ENCODE peak calls at places on chromosomes 4 and X, in nine cellular contexts. Q is Karpas-422, T is adipocyte, R is body of pancreas, L is AG04450, I is iPS DF 6.9, N is cardiac muscle cell, P is IMR-90, W is pancreas. E is an unnamed sample.
A peak's percentile ranks its signal among the peaks of the same experiment; 100 is the strongest.

GRCh38 chr4:15702941-15703403 is at the start of gene BST1:
- DNase-seq in P (peak; percentile 50), N (no peak), W (peak; percentile 62), Q (no peak), L (no peak), R (peak; percentile 38), T (peak; percentile 43), I (no peak), E (peak; percentile 75)

GRCh38 chrX:38438321-38438720 is 85.9 kb downstream of the OTC start:
- DNase-seq in P (no peak), R (no peak), W (no peak), Q (no peak), N (no peak), I (peak; percentile 2), T (no peak), L (no peak), E (no peak)

GRCh38 chr4:142098900-142099299 is 462.5 kb downstream of the IL15 start:
- DNase-seq in P (no peak), L (no peak), W (no peak), I (no peak), T (peak; percentile 15), Q (no peak), R (no peak), N (no peak), E (no peak)

GRCh38 chr4:100288167-100288566 is 97.9 kb upstream of the DDIT4L start:
- DNase-seq in W (no peak), I (no peak), N (no peak), L (no peak), Q (no peak), R (no peak), P (peak; percentile 47), T (no peak), E (no peak)

GRCh38 chr4:19944806-19945205 is 306.9 kb upstream of the SLIT2 start:
- DNase-seq in P (no peak), Q (no peak), T (no peak), I (no peak), L (no peak), R (no peak), N (no peak), W (no peak), E (no peak)

GRCh38 chrX:1165535-1166196 is 46.8 kb downstream of the CRLF2 start:
- DNase-seq in Q (no peak), I (no peak), N (peak; percentile 38), L (no peak), R (no peak), P (no peak), T (peak; percentile 24), W (no peak), E (no peak)

GRCh38 chr4:15920723-15921591 is 17.6 kb downstream of the FGFBP1 start:
- DNase-seq in R (peak; percentile 41), W (peak; percentile 17), I (no peak), P (peak; percentile 99), L (peak; percentile 95), T (peak; percentile 92), Q (no peak), N (peak; percentile 22), E (no peak)

GRCh38 chr4:16157609-16158503 is 68.4 kb downstream of the TAPT1 start:
- DNase-seq in I (no peak), R (no peak), L (no peak), N (peak; percentile 57), Q (no peak), T (peak; percentile 38), W (no peak), P (no peak), E (no peak)

GRCh38 chrX:150429577-150429976 is 66.5 kb downstream of the MAMLD1 start:
- DNase-seq in Q (no peak), L (peak; percentile 39), I (no peak), R (no peak), N (no peak), T (peak; percentile 69), P (peak; percentile 86), W (no peak), E (no peak)

GRCh38 chr4:80610845-80611244 is 275.3 kb downstream of the CFAP299 start:
- DNase-seq in P (peak; percentile 67), I (no peak), W (no peak), T (no peak), Q (peak; percentile 81), L (peak; percentile 7), R (no peak), N (no peak), E (no peak)

GRCh38 chrX:1657367-1658082 is 42.7 kb downstream of the ASMT start:
- DNase-seq in N (peak; percentile 2), T (peak; percentile 29), P (no peak), W (no peak), Q (peak; percentile 72), I (no peak), L (no peak), R (no peak), E (no peak)

GRCh38 chr4:26719954-26720552 is 136.2 kb downstream of the TBC1D19 start:
- DNase-seq in P (peak; percentile 63), R (no peak), L (no peak), I (no peak), W (no peak), Q (peak; percentile 57), T (peak; percentile 74), N (peak; percentile 13), E (no peak)

GRCh38 chr4:125387770-125388169 is 73.0 kb downstream of the FAT4 start:
- DNase-seq in Q (no peak), L (no peak), T (peak; percentile 10), P (no peak), R (no peak), N (no peak), W (no peak), I (no peak), E (no peak)

GRCh38 chr4:1403177-1403583 is 3.1 kb downstream of the NKX1-1 start:
- DNase-seq in P (no peak), W (peak; percentile 10), N (no peak), I (no peak), T (no peak), L (no peak), Q (no peak), R (no peak), E (no peak)

GRCh38 chrX:136219893-136220292 is 31.3 kb downstream of the MAP7D3 start:
- DNase-seq in Q (no peak), I (no peak), P (no peak), W (no peak), N (no peak), T (no peak), R (no peak), L (no peak), E (no peak)

GRCh38 chr4:174600391-174600790 is 78.1 kb upstream of the HPGD start:
- DNase-seq in T (no peak), L (no peak), I (no peak), P (no peak), Q (no peak), R (no peak), N (no peak), W (no peak), E (no peak)

GRCh38 chr4:168434993-168435392 is 45.3 kb downstream of the DDX60L start:
- DNase-seq in L (no peak), N (no peak), T (no peak), R (no peak), I (no peak), W (no peak), Q (no peak), P (no peak), E (no peak)

GRCh38 chr4:77745792-77746191 is 73.4 kb downstream of the CNOT6L start:
- DNase-seq in Q (no peak), R (no peak), P (no peak), N (no peak), I (no peak), L (no peak), T (no peak), W (no peak), E (no peak)

GRCh38 chr4:3291969-3292570 is 751 bp upstream of the RGS12 start:
- DNase-seq in Q (peak; percentile 48), W (peak; percentile 75), R (peak; percentile 77), N (peak; percentile 65), P (no peak), I (no peak), L (no peak), T (peak; percentile 81), E (peak; percentile 68)
- H3K4me3 ChIP-seq in Q (peak overlapping the region; percentile 88), W (peak overlapping the region; percentile 84), R (peak overlapping the region; percentile 79), N (peak overlapping the region; percentile 52), P (peak overlapping the region; percentile 95), I (peak overlapping the region; percentile 72), L (peak overlapping the region; percentile 83), T (peak overlapping the region; percentile 89), E (peak overlapping the region; percentile 98)

DNA sequence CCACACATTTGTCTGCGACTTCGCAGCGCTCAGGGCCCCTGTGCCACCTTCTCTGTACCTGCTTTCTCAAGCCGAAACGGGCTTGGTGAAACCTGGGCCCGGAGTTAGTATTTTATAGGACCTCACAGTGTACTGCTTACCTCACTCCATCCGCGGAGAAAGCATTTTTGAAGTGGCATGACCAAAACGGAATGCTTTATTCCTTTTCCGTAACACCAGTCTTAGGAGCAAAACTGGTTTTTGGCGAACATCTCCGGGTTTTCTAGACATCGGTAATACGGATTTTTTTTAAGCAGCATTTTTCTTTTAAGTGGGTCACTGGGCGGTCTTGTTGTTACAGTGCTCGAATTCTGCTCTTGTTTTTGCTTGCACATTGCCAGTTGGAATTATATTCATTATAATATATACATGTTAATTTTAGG is 3.6 kb downstream of the ZIC3 start:
- DNase-seq in I (no peak), R (no peak), Q (no peak), P (no peak), L (no peak), T (no peak), N (no peak), W (no peak), E (no peak)
- H3K27me3 ChIP-seq in I (no peaks in the 10 kb centered on the region), R (peaks cover 14% of the 10 kb centered on the region), Q (no peaks in the 10 kb centered on the region), P (peaks cover 22% of the 10 kb centered on the region), L (peaks cover 27% of the 10 kb centered on the region), T (peaks cover 60% of the 10 kb centered on the region), N (peaks cover 76% of the 10 kb centered on the region), W (peaks cover 22% of the 10 kb centered on the region), E (peaks cover 100% of the 10 kb centered on the region)

GRCh38 chr4:158770671-158771070 is 1.8 kb downstream of the FNIP2 start:
- DNase-seq in Q (no peak), N (no peak), T (no peak), W (no peak), L (no peak), I (no peak), R (no peak), P (no peak), E (no peak)
- H3K4me3 ChIP-seq in Q (no peak overlapping the region), N (peak overlapping the region; percentile 99), T (peak overlapping the region; percentile 98), W (peak overlapping the region; percentile 81), L (no peak overlapping the region), I (no peak overlapping the region), R (no peak overlapping the region), P (no peak overlapping the region), E (peak overlapping the region; percentile 95)

DNA sequence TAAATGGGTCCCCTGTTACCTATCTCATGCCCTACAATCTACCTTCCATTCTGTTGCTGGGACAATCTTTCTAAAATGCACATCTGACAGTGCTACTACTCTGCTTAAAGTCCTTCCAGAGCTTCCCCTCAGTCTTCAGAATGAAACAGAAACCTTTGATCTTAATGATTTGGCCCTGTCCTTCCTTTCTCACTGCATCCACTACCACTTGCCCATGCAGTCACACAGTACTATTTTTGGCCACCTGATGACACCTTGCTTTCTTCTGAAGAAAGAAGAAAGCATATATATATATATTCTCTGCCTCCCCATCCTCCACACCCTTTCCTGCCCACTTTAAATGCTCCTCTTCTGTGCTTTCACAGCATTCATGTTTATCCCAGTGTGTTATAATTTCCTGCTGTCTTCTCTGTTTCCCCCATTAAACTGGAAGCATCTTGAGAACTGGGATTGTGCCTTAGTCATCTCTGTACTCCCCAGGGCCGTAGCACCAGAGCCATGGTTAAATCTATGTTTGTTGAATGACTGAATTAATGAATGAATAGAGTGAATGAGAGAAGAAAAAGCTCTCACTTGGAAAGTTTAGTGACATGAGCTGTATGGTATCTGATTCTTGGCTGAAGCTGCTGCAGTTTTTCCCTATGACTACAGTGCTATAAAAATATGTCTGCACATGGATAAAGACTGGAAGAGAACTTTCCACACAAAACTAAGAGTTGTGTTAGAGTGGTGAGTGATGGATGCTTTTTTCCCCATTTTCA is 56.2 kb downstream of the RTL9 start:
- DNase-seq in P (peak; percentile 77), L (no peak), N (no peak), W (no peak), T (peak; percentile 42), I (no peak), Q (no peak), R (no peak), E (no peak)
- H3K27me3 ChIP-seq in P (peaks cover 4% of the 10 kb centered on the region), L (no peaks in the 10 kb centered on the region), N (no peaks in the 10 kb centered on the region), W (no peaks in the 10 kb centered on the region), T (peaks cover 13% of the 10 kb centered on the region), I (no peaks in the 10 kb centered on the region), Q (no peaks in the 10 kb centered on the region), R (no peaks in the 10 kb centered on the region), E (no peaks in the 10 kb centered on the region)

E was measured in left ventricle myocardium inferior.